ENCODE peak calls at places on chromosomes 6 and 20, in five cellular contexts. A is cardiac fibroblast; B is AML-193; X is transverse colon; G is activated T-cell treated with anti-CD3 and anti-CD28 coated beads, Interleukin-2, amount 50 U/mL, for 1 hour. O is an unnamed sample.

GRCh38 chr6:96923400-96923799 is 1.1 kb upstream of the KLHL32 start:
- DNase-seq in A (no peak), B (no peak), X (no peak), G (no peak), O (no peak)

GRCh38 chr20:35771367-35771688 is 487 bp upstream of the PHF20 start:
- DNase-seq in A (no peak), B (no peak), X (no peak), G (no peak), O (no peak)

GRCh38 chr6:43339168-43339567 is 30.3 kb downstream of the ZNF318 start:
- DNase-seq in A (no peak), B (no peak), X (no peak), G (no peak), O (no peak)

GRCh38 chr6:74368746-74369145 is 672.7 kb downstream of the CD109 start:
- DNase-seq in A (no peak), B (no peak), X (no peak), G (no peak), O (no peak)

GRCh38 chr6:68778356-68779020 is 143.4 kb downstream of the ADGRB3 start:
- DNase-seq in A (peak), B (peak), X (no peak), G (no peak), O (no peak)

GRCh38 chr6:107244742-107245470 is 129.6 kb upstream of the BEND3 start:
- DNase-seq in A (no peak), B (no peak), X (no peak), G (no peak), O (no peak)

GRCh38 chr6:116008470-116009229 is 52.0 kb downstream of the FRK start:
- DNase-seq in A (peak), B (no peak), X (no peak), G (no peak), O (no peak)

GRCh38 chr20:62523473-62524203 is 47.8 kb upstream of the GATA5 start:
- DNase-seq in A (no peak), B (no peak), X (no peak), G (peak), O (peak)

GRCh38 chr6:99287523-99287922 is 62.0 kb downstream of the FAXC start:
- DNase-seq in A (no peak), B (no peak), X (no peak), G (no peak), O (no peak)

GRCh38 chr20:56697476-56697875 is 68.4 kb downstream of the TFAP2C start:
- DNase-seq in A (no peak), B (no peak), X (no peak), G (no peak), O (no peak)

GRCh38 chr6:139895205-139895793 is 520.9 kb upstream of the CITED2 start:
- DNase-seq in A (no peak), B (no peak), X (no peak), G (no peak), O (no peak)

GRCh38 chr6:148998704-148999103 is 251.9 kb downstream of the UST start:
- DNase-seq in A (no peak), B (no peak), X (no peak), G (no peak), O (no peak)

GRCh38 chr6:72218125-72218524 is 331.8 kb downstream of the RIMS1 start:
- DNase-seq in A (peak), B (peak), X (no peak), G (no peak), O (no peak)

GRCh38 chr20:38386004-38386403 is 39.7 kb downstream of the LBP start:
- DNase-seq in A (no peak), B (no peak), X (no peak), G (no peak), O (no peak)